ENCODE peak calls at places on chromosomes 4 and X, in nine cellular contexts. G, Y, M, N, E, S, W, I and J are unnamed samples.

GRCh38 chrX:15512401-15512965 is 11.9 kb downstream of the BMX start:
- DNase-seq in W (no peak), S (no peak), E (no peak), M (no peak), G (no peak), Y (peak; percentile 34), I (no peak), N (no peak), J (no peak)

GRCh38 chrX:11423949-11424348 is 130.7 kb downstream of the AMELX start:
- DNase-seq in E (no peak), I (no peak), S (no peak), N (no peak), M (no peak), Y (no peak), G (no peak), W (no peak), J (no peak)

GRCh38 chrX:154444755-154445246 is 860 bp downstream of the FAM50A start:
- DNase-seq in W (no peak), S (no peak), G (no peak), I (no peak), M (no peak), E (no peak), N (no peak), Y (no peak), J (no peak)

GRCh38 chrX:111490683-111491082 is 20.8 kb upstream of the SERTM2 start:
- DNase-seq in W (no peak), M (no peak), Y (no peak), N (no peak), G (no peak), S (no peak), I (no peak), E (no peak), J (no peak)

GRCh38 chr4:139175647-139176298 is 1.2 kb downstream of the ELF2 start:
- DNase-seq in M (no peak), E (no peak), N (no peak), G (no peak), S (no peak), Y (peak; percentile 55), I (no peak), W (no peak), J (no peak)

GRCh38 chrX:67585401-67585800 is 41.6 kb downstream of the AR start:
- DNase-seq in I (no peak), S (no peak), Y (peak; percentile 5), M (no peak), W (no peak), E (no peak), N (no peak), G (no peak), J (no peak)

GRCh38 chrX:139246295-139246694 is 284.2 kb upstream of the F9 start:
- DNase-seq in M (no peak), G (no peak), W (no peak), E (no peak), Y (no peak), N (no peak), I (no peak), S (no peak), J (no peak)

GRCh38 chr4:142961866-142962265 is 115.8 kb upstream of the INPP4B start:
- DNase-seq in N (no peak), E (no peak), W (no peak), S (no peak), G (no peak), Y (no peak), M (no peak), I (no peak), J (no peak)

GRCh38 chr4:41369680-41370079 is 113.0 kb downstream of the UCHL1 start:
- DNase-seq in N (peak; percentile 63), W (no peak), Y (peak; percentile 24), G (peak; percentile 88), M (no peak), I (peak; percentile 73), S (no peak), E (no peak), J (no peak)

GRCh38 chrX:56233682-56234081 is 1.5 kb downstream of the KLF8 start:
- DNase-seq in Y (peak; percentile 0), G (peak; percentile 70), I (no peak), S (peak; percentile 73), W (peak; percentile 36), E (peak; percentile 78), N (peak; percentile 43), M (peak; percentile 63), J (no peak)

GRCh38 chrX:41526925-41527324 is 79.8 kb downstream of the NYX start:
- DNase-seq in Y (no peak), G (no peak), E (no peak), W (peak; percentile 52), N (no peak), S (no peak), M (no peak), I (peak; percentile 16), J (no peak)

GRCh38 chrX:47643926-47644325 is 6.4 kb downstream of the ELK1 start:
- DNase-seq in N (no peak), M (no peak), W (peak; percentile 14), G (no peak), E (no peak), S (no peak), I (peak; percentile 40), Y (peak; percentile 66), J (no peak)

GRCh38 chrX:147916375-147916968 is 4.8 kb downstream of the FMR1 start:
- DNase-seq in I (no peak), G (no peak), M (no peak), N (no peak), W (no peak), S (no peak), E (no peak), Y (no peak), J (no peak)

GRCh38 chr4:154982187-154983047 is 201.3 kb downstream of the RBM46 start:
- DNase-seq in G (peak; percentile 51), Y (peak; percentile 82), E (no peak), I (peak; percentile 61), S (peak; percentile 58), W (peak; percentile 4), N (peak; percentile 30), M (peak; percentile 33), J (peak; percentile 26)

GRCh38 chrX:119775517-119776238 is 15.8 kb downstream of the RPL39 start:
- DNase-seq in G (no peak), E (no peak), N (no peak), Y (no peak), S (no peak), M (no peak), W (no peak), I (no peak), J (no peak)

GRCh38 chr4:183337349-183337748 is 15.1 kb upstream of the CLDN24 start:
- DNase-seq in G (no peak), N (no peak), W (no peak), M (no peak), S (no peak), E (no peak), Y (no peak), I (no peak), J (no peak)

GRCh38 chr4:146469053-146469452 is 52.7 kb downstream of the SLC10A7 start:
- DNase-seq in W (no peak), N (no peak), S (no peak), I (no peak), G (no peak), E (no peak), Y (no peak), M (no peak), J (no peak)

GRCh38 chrX:112832481-112833095 is 8.0 kb downstream of the AMOT start:
- DNase-seq in W (no peak), I (no peak), S (peak; percentile 77), N (no peak), M (no peak), Y (no peak), G (no peak), E (no peak), J (peak; percentile 28)

GRCh38 chr4:48899950-48900349 is 6.6 kb downstream of the OCIAD2 start:
- DNase-seq in G (no peak), E (no peak), M (no peak), S (no peak), W (no peak), N (no peak), Y (peak; percentile 82), I (peak; percentile 25), J (no peak)

GRCh38 chrX:133783273-133783672 is 202.1 kb downstream of the GPC3 start:
- DNase-seq in M (no peak), E (no peak), I (no peak), S (no peak), G (no peak), N (no peak), W (no peak), Y (no peak), J (no peak)
- H3K4me3 ChIP-seq in M (no peak overlapping the region), E (no peak overlapping the region), I (no peak overlapping the region), S (no peak overlapping the region), G (no peak overlapping the region), N (no peak overlapping the region), W (no peak overlapping the region), Y (no peak overlapping the region), J (no peak overlapping the region)

DNA sequence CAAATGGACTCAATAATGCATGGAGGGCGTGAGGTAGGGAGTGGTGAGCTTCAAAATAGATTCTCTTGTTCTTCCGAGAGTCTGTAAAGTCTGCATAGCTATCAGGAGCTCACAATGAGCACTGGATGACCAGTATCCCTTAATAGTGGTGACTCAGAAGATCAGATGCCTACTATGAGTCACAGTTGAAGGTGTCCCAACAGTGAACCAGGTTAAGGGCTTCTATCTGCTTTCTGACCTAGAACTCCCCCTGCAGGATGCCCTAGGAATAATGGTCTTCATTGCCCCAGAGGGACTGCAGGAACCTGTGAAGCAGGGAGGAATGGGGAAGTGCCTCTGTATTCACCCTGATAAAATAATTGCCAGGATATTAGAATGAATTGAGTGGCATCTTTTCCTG is 22.1 kb downstream of the DGKK start:
- DNase-seq in Y (no peak), W (no peak), G (no peak), N (no peak), I (no peak), S (no peak), M (no peak), E (no peak), J (peak; percentile 10)
- TF ChIP-seq CTCF in Y (no peak), W (no peak), G (no peak), N (no peak), I (no peak), S (no peak), M (no peak), E (no peak), J (peak; percentile 16)

DNA sequence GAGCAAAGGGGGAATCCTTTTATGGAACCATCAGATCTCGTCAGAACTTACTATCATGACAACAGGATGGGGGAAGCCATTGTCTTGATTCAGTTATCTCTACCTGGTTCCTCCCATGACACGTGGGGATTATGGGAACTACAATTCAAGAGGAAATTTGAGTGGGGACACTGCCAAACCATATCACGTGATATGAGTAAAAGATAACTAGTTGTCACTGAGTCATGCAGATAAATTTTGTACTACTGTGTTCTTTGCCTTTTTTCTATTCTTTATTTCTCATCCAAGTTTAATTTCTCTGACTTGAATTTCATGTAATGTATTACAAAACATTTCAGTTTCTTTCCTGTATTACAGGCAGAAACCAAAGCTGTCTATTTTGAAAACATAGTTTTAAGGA is 383.2 kb downstream of the EPHA5 start:
- DNase-seq in N (no peak), S (no peak), M (no peak), W (no peak), G (no peak), E (no peak), I (no peak), Y (no peak), J (no peak)
- H3K4me3 ChIP-seq in N (no peak overlapping the region), S (no peak overlapping the region), M (no peak overlapping the region), W (no peak overlapping the region), G (no peak overlapping the region), E (no peak overlapping the region), I (no peak overlapping the region), Y (no peak overlapping the region), J (no peak overlapping the region)

DNA sequence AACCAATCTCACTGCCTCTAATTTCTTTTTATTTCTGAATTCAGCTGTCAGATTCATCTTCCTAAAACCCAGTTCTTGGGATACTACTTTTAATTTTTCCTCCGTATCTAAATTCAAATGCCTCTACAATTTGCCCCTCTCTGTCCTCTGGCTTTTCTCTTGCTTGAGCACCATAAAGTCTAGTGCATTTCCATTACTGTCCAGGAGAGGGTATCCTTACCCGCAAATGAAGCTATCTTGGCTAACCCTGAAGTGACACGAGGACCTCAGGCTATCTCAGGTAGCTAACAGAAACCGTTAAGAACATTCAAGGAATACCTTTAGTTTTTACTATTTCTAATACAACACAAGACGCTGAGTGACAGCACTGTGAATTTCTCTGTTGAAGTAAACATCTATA is 49.4 kb upstream of the PRR32 start:
- DNase-seq in I (peak; percentile 15), N (no peak), W (no peak), G (no peak), S (no peak), E (no peak), Y (no peak), M (no peak), J (no peak)
- TF ChIP-seq CTCF in I (no peak), N (peak; percentile 57), W (no peak), G (peak; percentile 38), S (no peak), E (peak; percentile 42), Y (no peak), M (peak; percentile 14), J (peak; percentile 63)